ENCODE peak calls at places on chromosomes 1 and 21, in eight cellular contexts. One of them, this sample, is unnamed.

GRCh38 chr1:179036844-179037465 is 11.3 kb downstream of the FAM20B start:
- DNase-seq in fibroblast of mammary gland: peak
- DNase-seq in stimulated activated CD4-positive, alpha-beta T cell treated with anti-CD3 and anti-CD28 coated beads, Interleukin-15, amount 100 ng/mL, for 1 hour: no peak
- DNase-seq in CD8-positive, alpha-beta T cell: peak
- DNase-seq in naive thymus-derived CD8-positive, alpha-beta T cell: no peak
- DNase-seq in naive thymus-derived CD4-positive, alpha-beta T cell: peak
- DNase-seq in activated CD4-positive, alpha-beta T cell treated with anti-CD3 and anti-CD28 coated beads, Interleukin-2, amount 10 ng/mL, durations not matched to agents 7 days and 5 days: peak
- DNase-seq in NCI-H1092: no peak
- DNase-seq in this sample: peak

GRCh38 chr21:37767984-37768383 is 148.3 kb downstream of the KCNJ6 start:
- DNase-seq in fibroblast of mammary gland: peak
- DNase-seq in stimulated activated CD4-positive, alpha-beta T cell treated with anti-CD3 and anti-CD28 coated beads, Interleukin-15, amount 100 ng/mL, for 1 hour: no peak
- DNase-seq in CD8-positive, alpha-beta T cell: no peak
- DNase-seq in naive thymus-derived CD8-positive, alpha-beta T cell: no peak
- DNase-seq in naive thymus-derived CD4-positive, alpha-beta T cell: no peak
- DNase-seq in activated CD4-positive, alpha-beta T cell treated with anti-CD3 and anti-CD28 coated beads, Interleukin-2, amount 10 ng/mL, durations not matched to agents 7 days and 5 days: no peak
- DNase-seq in NCI-H1092: no peak
- DNase-seq in this sample: no peak

GRCh38 chr1:153776352-153776751 is 1.1 kb downstream of the SLC27A3 start:
- DNase-seq in fibroblast of mammary gland: no peak
- DNase-seq in stimulated activated CD4-positive, alpha-beta T cell treated with anti-CD3 and anti-CD28 coated beads, Interleukin-15, amount 100 ng/mL, for 1 hour: no peak
- DNase-seq in CD8-positive, alpha-beta T cell: no peak
- DNase-seq in naive thymus-derived CD8-positive, alpha-beta T cell: no peak
- DNase-seq in naive thymus-derived CD4-positive, alpha-beta T cell: no peak
- DNase-seq in activated CD4-positive, alpha-beta T cell treated with anti-CD3 and anti-CD28 coated beads, Interleukin-2, amount 10 ng/mL, durations not matched to agents 7 days and 5 days: no peak
- DNase-seq in NCI-H1092: no peak
- DNase-seq in this sample: no peak

GRCh38 chr1:204746838-204747442 is 61.4 kb upstream of the LRRN2 start:
- DNase-seq in fibroblast of mammary gland: peak
- DNase-seq in stimulated activated CD4-positive, alpha-beta T cell treated with anti-CD3 and anti-CD28 coated beads, Interleukin-15, amount 100 ng/mL, for 1 hour: peak
- DNase-seq in CD8-positive, alpha-beta T cell: peak
- DNase-seq in naive thymus-derived CD8-positive, alpha-beta T cell: peak
- DNase-seq in naive thymus-derived CD4-positive, alpha-beta T cell: peak
- DNase-seq in activated CD4-positive, alpha-beta T cell treated with anti-CD3 and anti-CD28 coated beads, Interleukin-2, amount 10 ng/mL, durations not matched to agents 7 days and 5 days: peak
- DNase-seq in NCI-H1092: peak
- DNase-seq in this sample: peak

GRCh38 chr1:6471086-6471841 is 5.3 kb upstream of the TNFRSF25 start:
- DNase-seq in fibroblast of mammary gland: no peak
- DNase-seq in stimulated activated CD4-positive, alpha-beta T cell treated with anti-CD3 and anti-CD28 coated beads, Interleukin-15, amount 100 ng/mL, for 1 hour: no peak
- DNase-seq in CD8-positive, alpha-beta T cell: no peak
- DNase-seq in naive thymus-derived CD8-positive, alpha-beta T cell: no peak
- DNase-seq in naive thymus-derived CD4-positive, alpha-beta T cell: no peak
- DNase-seq in activated CD4-positive, alpha-beta T cell treated with anti-CD3 and anti-CD28 coated beads, Interleukin-2, amount 10 ng/mL, durations not matched to agents 7 days and 5 days: no peak
- DNase-seq in NCI-H1092: no peak
- DNase-seq in this sample: no peak

GRCh38 chr1:30263888-30264671 is 459.3 kb downstream of the MATN1 start:
- DNase-seq in fibroblast of mammary gland: no peak
- DNase-seq in stimulated activated CD4-positive, alpha-beta T cell treated with anti-CD3 and anti-CD28 coated beads, Interleukin-15, amount 100 ng/mL, for 1 hour: no peak
- DNase-seq in CD8-positive, alpha-beta T cell: no peak
- DNase-seq in naive thymus-derived CD8-positive, alpha-beta T cell: no peak
- DNase-seq in naive thymus-derived CD4-positive, alpha-beta T cell: no peak
- DNase-seq in activated CD4-positive, alpha-beta T cell treated with anti-CD3 and anti-CD28 coated beads, Interleukin-2, amount 10 ng/mL, durations not matched to agents 7 days and 5 days: no peak
- DNase-seq in NCI-H1092: no peak
- DNase-seq in this sample: no peak

GRCh38 chr1:94110021-94110761 is 10.8 kb downstream of the ABCA4 start:
- DNase-seq in fibroblast of mammary gland: no peak
- DNase-seq in stimulated activated CD4-positive, alpha-beta T cell treated with anti-CD3 and anti-CD28 coated beads, Interleukin-15, amount 100 ng/mL, for 1 hour: no peak
- DNase-seq in CD8-positive, alpha-beta T cell: no peak
- DNase-seq in naive thymus-derived CD8-positive, alpha-beta T cell: no peak
- DNase-seq in naive thymus-derived CD4-positive, alpha-beta T cell: no peak
- DNase-seq in activated CD4-positive, alpha-beta T cell treated with anti-CD3 and anti-CD28 coated beads, Interleukin-2, amount 10 ng/mL, durations not matched to agents 7 days and 5 days: no peak
- DNase-seq in NCI-H1092: no peak
- DNase-seq in this sample: no peak

GRCh38 chr1:145827966-145828365 is 4.0 kb downstream of the POLR3C start:
- DNase-seq in fibroblast of mammary gland: no peak
- DNase-seq in stimulated activated CD4-positive, alpha-beta T cell treated with anti-CD3 and anti-CD28 coated beads, Interleukin-15, amount 100 ng/mL, for 1 hour: no peak
- DNase-seq in CD8-positive, alpha-beta T cell: no peak
- DNase-seq in naive thymus-derived CD8-positive, alpha-beta T cell: no peak
- DNase-seq in naive thymus-derived CD4-positive, alpha-beta T cell: no peak
- DNase-seq in activated CD4-positive, alpha-beta T cell treated with anti-CD3 and anti-CD28 coated beads, Interleukin-2, amount 10 ng/mL, durations not matched to agents 7 days and 5 days: no peak
- DNase-seq in NCI-H1092: no peak
- DNase-seq in this sample: no peak

GRCh38 chr1:97499667-97500066 is 421.2 kb downstream of the DPYD start:
- DNase-seq in fibroblast of mammary gland: peak
- DNase-seq in stimulated activated CD4-positive, alpha-beta T cell treated with anti-CD3 and anti-CD28 coated beads, Interleukin-15, amount 100 ng/mL, for 1 hour: no peak
- DNase-seq in CD8-positive, alpha-beta T cell: no peak
- DNase-seq in naive thymus-derived CD8-positive, alpha-beta T cell: no peak
- DNase-seq in naive thymus-derived CD4-positive, alpha-beta T cell: no peak
- DNase-seq in activated CD4-positive, alpha-beta T cell treated with anti-CD3 and anti-CD28 coated beads, Interleukin-2, amount 10 ng/mL, durations not matched to agents 7 days and 5 days: no peak
- DNase-seq in NCI-H1092: no peak
- DNase-seq in this sample: no peak

GRCh38 chr1:201489656-201490261 is 17.2 kb downstream of the CSRP1 start:
- DNase-seq in fibroblast of mammary gland: no peak
- DNase-seq in stimulated activated CD4-positive, alpha-beta T cell treated with anti-CD3 and anti-CD28 coated beads, Interleukin-15, amount 100 ng/mL, for 1 hour: no peak
- DNase-seq in CD8-positive, alpha-beta T cell: no peak
- DNase-seq in naive thymus-derived CD8-positive, alpha-beta T cell: no peak
- DNase-seq in naive thymus-derived CD4-positive, alpha-beta T cell: no peak
- DNase-seq in activated CD4-positive, alpha-beta T cell treated with anti-CD3 and anti-CD28 coated beads, Interleukin-2, amount 10 ng/mL, durations not matched to agents 7 days and 5 days: no peak
- DNase-seq in NCI-H1092: no peak
- DNase-seq in this sample: no peak

GRCh38 chr1:203475012-203475981 is at the start of gene PRELP:
- DNase-seq in fibroblast of mammary gland: no peak
- DNase-seq in stimulated activated CD4-positive, alpha-beta T cell treated with anti-CD3 and anti-CD28 coated beads, Interleukin-15, amount 100 ng/mL, for 1 hour: no peak
- DNase-seq in CD8-positive, alpha-beta T cell: no peak
- DNase-seq in naive thymus-derived CD8-positive, alpha-beta T cell: no peak
- DNase-seq in naive thymus-derived CD4-positive, alpha-beta T cell: no peak
- DNase-seq in activated CD4-positive, alpha-beta T cell treated with anti-CD3 and anti-CD28 coated beads, Interleukin-2, amount 10 ng/mL, durations not matched to agents 7 days and 5 days: no peak
- DNase-seq in NCI-H1092: no peak
- DNase-seq in this sample: no peak